ENCODE peak calls at places on chromosome 6, in six cellular contexts. M, T, C, F, W and N are unnamed samples.

GRCh38 chr6:44004625-44005506 is 122.4 kb downstream of the MRPL14 start:
- DNase-seq in F (peak; percentile 35), C (no peak), W (no peak), M (no peak), T (peak; percentile 36), N (peak; percentile 44)

GRCh38 chr6:135006386-135006914 is 48.2 kb downstream of the HBS1L start:
- DNase-seq in W (no peak), M (no peak), F (peak; percentile 47), T (no peak), C (no peak), N (no peak)

GRCh38 chr6:84623956-84624680 is 140.3 kb downstream of the TBX18 start:
- DNase-seq in C (no peak), M (no peak), F (peak; percentile 86), W (no peak), T (no peak), N (no peak)

GRCh38 chr6:140879861-140880260 is 1252.9 kb upstream of the GJE1 start:
- DNase-seq in F (peak; percentile 71), M (no peak), W (no peak), C (no peak), T (no peak), N (no peak)

GRCh38 chr6:125509477-125509876 is 207.7 kb upstream of the HDDC2 start:
- DNase-seq in W (no peak), T (no peak), F (no peak), C (no peak), M (no peak), N (no peak)

GRCh38 chr6:29653452-29654038 is 3.3 kb upstream of the MOG start:
- DNase-seq in C (no peak), W (peak; percentile 48), F (peak; percentile 76), T (peak; percentile 50), M (peak; percentile 19), N (peak; percentile 59)

GRCh38 chr6:9139762-9140161 is 704.4 kb upstream of the SLC35B3 start:
- DNase-seq in M (no peak), C (no peak), F (peak; percentile 90), W (no peak), T (no peak), N (no peak)

GRCh38 chr6:108169801-108170606 is 4.2 kb downstream of the NR2E1 start:
- DNase-seq in F (no peak), W (no peak), M (no peak), C (no peak), T (no peak), N (no peak)

GRCh38 chr6:10412165-10412947 is 2.5 kb downstream of the TFAP2A start:
- DNase-seq in F (peak; percentile 86), W (no peak), C (no peak), T (peak; percentile 45), M (no peak), N (no peak)

GRCh38 chr6:137637161-137637560 is 143.0 kb upstream of the OLIG3 start:
- DNase-seq in T (peak; percentile 63), M (no peak), C (no peak), F (peak; percentile 92), W (peak; percentile 71), N (peak; percentile 13)

GRCh38 chr6:5007531-5007930 is 3.7 kb upstream of the RPP40 start:
- DNase-seq in C (no peak), W (peak; percentile 18), T (no peak), M (no peak), F (no peak), N (no peak)
- H3K4me3 ChIP-seq in C (no peak overlapping the region), W (no peak overlapping the region), T (no peak overlapping the region), M (no peak overlapping the region), F (no peak overlapping the region), N (no peak overlapping the region)

DNA sequence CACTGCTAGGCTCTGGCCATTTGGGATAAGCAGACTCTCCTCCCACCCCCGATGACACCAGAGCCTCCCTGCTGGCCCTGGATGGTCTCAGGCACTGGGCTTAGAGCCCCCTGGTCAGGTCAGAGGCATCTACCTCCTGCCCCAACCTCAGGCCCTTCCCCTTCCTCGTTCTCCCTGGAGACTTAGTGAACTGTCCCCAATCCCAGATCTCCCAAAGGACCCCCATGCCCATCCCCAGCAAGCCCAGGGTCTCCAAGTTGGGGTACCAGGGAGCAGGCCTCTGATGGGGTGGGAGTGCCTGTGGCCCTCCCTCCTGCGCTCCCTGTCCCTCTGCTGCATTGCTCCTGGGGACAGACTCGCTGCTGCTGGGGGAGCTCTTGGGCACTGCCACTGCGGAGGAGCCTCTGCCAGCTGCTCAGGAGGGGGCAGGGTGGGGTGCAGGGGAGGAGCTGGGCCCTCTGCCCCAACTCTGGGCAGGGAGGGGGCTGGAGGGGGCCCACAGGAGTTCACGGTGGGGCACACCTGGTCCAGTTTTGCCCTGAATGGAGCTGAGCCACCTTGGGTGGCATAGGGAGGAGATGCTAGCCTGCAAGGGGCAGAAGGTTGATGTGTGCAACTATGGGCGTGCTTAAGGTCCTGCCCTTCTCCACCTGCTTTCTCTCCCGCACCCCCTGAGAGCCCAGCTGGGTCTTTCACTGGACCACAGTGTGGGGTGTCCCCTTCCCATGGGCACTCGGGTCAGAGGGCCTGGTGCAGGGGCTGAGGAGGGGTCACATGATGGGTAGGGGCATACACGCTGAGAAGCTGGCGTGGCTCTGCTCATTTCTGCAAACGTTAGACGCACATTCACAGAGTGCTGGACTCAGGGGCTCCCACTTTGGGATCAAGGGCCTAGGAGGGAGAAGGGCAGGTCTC is 40.4 kb downstream of the SPDEF start:
- DNase-seq in M (no peak), F (no peak), W (no peak), C (no peak), T (no peak), N (no peak)
- H3K4me3 ChIP-seq in M (no peak overlapping the region), F (no peak overlapping the region), W (no peak overlapping the region), C (no peak overlapping the region), T (no peak overlapping the region), N (no peak overlapping the region)

DNA sequence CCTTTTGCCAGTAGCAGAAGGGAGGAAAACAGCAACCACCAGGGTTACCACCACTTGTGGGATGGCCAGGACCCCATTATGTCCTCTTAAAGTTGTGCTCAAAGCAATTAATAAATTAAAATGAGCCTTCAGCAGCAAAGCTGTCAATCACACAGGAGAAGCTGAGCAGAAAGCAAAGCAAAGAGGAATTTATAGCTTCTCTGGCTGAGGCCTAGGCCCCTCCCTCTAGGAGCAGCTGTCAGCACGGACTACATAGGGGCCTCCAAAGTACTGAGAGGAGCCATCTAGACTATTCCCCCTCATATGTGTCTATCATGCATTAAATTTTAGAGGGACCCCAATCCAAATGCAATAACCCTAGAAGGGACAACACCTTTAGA is 6.4 kb downstream of the CCND3 start:
- DNase-seq in C (no peak), F (no peak), W (no peak), T (peak; percentile 22), M (no peak), N (no peak)
- H3K4me3 ChIP-seq in C (no peak overlapping the region), F (no peak overlapping the region), W (no peak overlapping the region), T (no peak overlapping the region), M (no peak overlapping the region), N (no peak overlapping the region)

DNA sequence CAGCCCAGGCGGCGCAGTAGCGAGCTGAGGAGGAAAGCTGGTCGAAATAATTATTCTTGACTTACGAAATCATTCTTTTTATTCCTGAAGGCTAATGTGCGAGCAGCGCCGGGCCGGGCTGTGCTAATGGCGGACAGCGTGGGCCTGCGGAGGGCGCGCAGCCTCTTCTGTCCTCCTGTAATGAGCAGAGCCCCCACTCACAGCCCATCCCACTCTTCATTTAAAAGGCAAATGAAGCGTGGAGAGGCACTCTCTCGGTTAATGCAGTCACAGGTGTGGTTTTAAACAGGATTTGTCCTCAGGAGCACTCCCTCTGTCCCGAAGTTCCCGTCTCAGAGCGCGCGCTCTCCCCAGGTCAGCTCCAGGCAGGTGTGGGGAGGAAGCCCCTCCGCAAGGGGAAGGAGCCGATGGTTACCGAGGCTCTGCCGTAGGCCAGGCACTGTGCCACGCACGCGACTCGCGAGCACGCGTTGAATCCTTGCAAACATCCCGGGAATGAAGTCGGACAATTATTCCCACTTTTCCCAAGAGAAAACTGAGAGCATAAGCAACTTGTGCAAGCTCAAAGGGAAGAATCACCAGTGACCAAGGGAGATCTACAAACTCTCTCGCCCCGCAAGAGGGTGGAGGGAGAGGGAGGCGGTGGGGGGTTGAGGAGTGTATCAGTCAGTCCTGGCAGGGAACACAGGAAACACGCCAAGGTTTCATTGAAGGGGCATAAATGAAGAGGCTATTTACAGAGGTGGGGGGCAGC is 35.5 kb upstream of the ZFAND3 start:
- DNase-seq in F (peak; percentile 75), T (no peak), C (no peak), W (no peak), M (no peak), N (no peak)
- H3K4me3 ChIP-seq in F (peak overlapping the region; percentile 64), T (peak overlapping the region; percentile 6), C (peak overlapping the region; percentile 70), W (peak overlapping the region; percentile 16), M (peak overlapping the region; percentile 50), N (no peak overlapping the region)

GRCh38 chr6:31579546-31580445 is 2.4 kb downstream of the LTB start:
- DNase-seq in M (no peak), F (no peak), C (no peak), W (no peak), T (no peak), N (no peak)
- H3K4me3 ChIP-seq in M (peak overlapping the region; percentile 92), F (no peak overlapping the region), C (no peak overlapping the region), W (no peak overlapping the region), T (peak overlapping the region; percentile 55), N (no peak overlapping the region)